ENCODE peak calls at places on chromosomes 5 and 9, in nine cellular contexts. H is sciatic nerve; S is activated CD4-positive, alpha-beta T cell treated with anti-CD3 and anti-CD28 coated beads, Interleukin-2, amount 50 U/mL, for 1 hour; W is stimulated activated naive B cell treated with anti-CD40 and anti-IgM and Interleukin-4, amounts not matched to agents 10 μg/mL and 1 μg/mL and 100 μg/mL, for 72 hours; M is left ventricle myocardium inferior; U is RCC 7860; D is NCI-H1048; Z is NCI-H2107; X is pancreas. P is an unnamed sample.
A peak's percentile ranks its signal among the peaks of the same experiment; 100 is the strongest.

GRCh38 chr9:105194234-105194633 is 50.2 kb upstream of the SLC44A1 start:
- DNase-seq in D (no peak), S (no peak), Z (no peak), M (no peak), U (no peak), H (no peak), X (no peak), W (no peak), P (no peak)

GRCh38 chr5:132662925-132663770 is 5.2 kb downstream of the IL13 start:
- DNase-seq in M (no peak), H (no peak), Z (peak; percentile 9), U (no peak), S (no peak), X (no peak), D (no peak), W (peak; percentile 73), P (peak; percentile 59)

GRCh38 chr5:87277279-87277835 is 9.7 kb downstream of the RASA1 start:
- DNase-seq in U (no peak), M (no peak), H (no peak), S (no peak), Z (no peak), W (no peak), D (no peak), X (no peak), P (no peak)

GRCh38 chr5:105460721-105461120 is 1898.1 kb upstream of the NUDT12 start:
- DNase-seq in W (no peak), M (no peak), D (no peak), X (no peak), S (no peak), H (no peak), U (no peak), Z (no peak), P (no peak)

GRCh38 chr9:111023090-111023489 is 15.2 kb downstream of the LPAR1 start:
- DNase-seq in D (no peak), M (no peak), Z (no peak), H (no peak), U (no peak), S (no peak), X (no peak), W (no peak), P (no peak)

GRCh38 chr9:136198605-136199083 is 6.3 kb downstream of the LHX3 start:
- DNase-seq in D (no peak), Z (no peak), W (no peak), U (no peak), S (no peak), X (no peak), M (no peak), H (no peak), P (no peak)

GRCh38 chr5:149651686-149652085 is 70.4 kb downstream of the ARHGEF37 start:
- DNase-seq in W (no peak), M (no peak), D (no peak), U (no peak), S (no peak), Z (no peak), X (no peak), H (no peak), P (no peak)

GRCh38 chr5:139394123-139394653 is 716 bp downstream of the PROB1 start:
- DNase-seq in X (peak; percentile 39), H (no peak), U (no peak), W (no peak), S (peak; percentile 43), D (no peak), Z (no peak), M (peak; percentile 62), P (peak; percentile 73)

GRCh38 chr5:98111686-98112085 is 661.8 kb upstream of the RGMB start:
- DNase-seq in S (no peak), X (no peak), D (no peak), U (no peak), Z (no peak), M (no peak), W (no peak), H (no peak), P (peak; percentile 14)

GRCh38 chr9:113578877-113579269 is 115.3 kb downstream of the RGS3 start:
- DNase-seq in H (no peak), X (no peak), Z (no peak), U (peak; percentile 99), M (peak; percentile 43), D (no peak), W (peak; percentile 80), S (peak; percentile 73), P (peak; percentile 92)

GRCh38 chr9:88777498-88778312 is 213.6 kb upstream of the S1PR3 start:
- DNase-seq in U (no peak), Z (no peak), X (no peak), M (peak; percentile 64), W (no peak), S (no peak), D (no peak), H (no peak), P (no peak)

GRCh38 chr9:134130503-134131375 is 5.1 kb upstream of the WDR5 start:
- DNase-seq in U (no peak), D (no peak), S (no peak), Z (peak; percentile 27), W (no peak), M (peak; percentile 73), H (peak; percentile 82), X (peak; percentile 87), P (peak; percentile 54)

GRCh38 chr9:133945314-133945975 is 46.7 kb downstream of the VAV2 start:
- DNase-seq in H (no peak), M (peak; percentile 6), W (peak; percentile 88), Z (no peak), S (no peak), U (no peak), X (no peak), D (no peak), P (no peak)

GRCh38 chr5:142977363-142978051 is 207.3 kb downstream of the ARHGAP26 start:
- DNase-seq in D (no peak), U (peak; percentile 92), S (peak; percentile 25), X (no peak), M (no peak), Z (no peak), H (no peak), W (no peak), P (peak; percentile 29)

GRCh38 chr5:65946198-65946745 is 19.9 kb downstream of the ERBIN start:
- DNase-seq in W (no peak), M (no peak), D (no peak), X (no peak), U (no peak), Z (no peak), H (no peak), S (no peak), P (peak; percentile 39)

GRCh38 chr9:72313507-72313906 is 51.5 kb downstream of the ZFAND5 start:
- DNase-seq in X (no peak), W (no peak), U (no peak), S (no peak), D (no peak), Z (no peak), M (no peak), H (no peak), P (no peak)

GRCh38 chr9:72947987-72948465 is 4.8 kb downstream of the ALDH1A1 start:
- DNase-seq in S (no peak), H (no peak), X (no peak), W (no peak), U (peak; percentile 76), M (no peak), Z (no peak), D (no peak), P (no peak)

GRCh38 chr5:58064799-58065198 is 395.1 kb downstream of the PLK2 start:
- DNase-seq in U (no peak), W (no peak), H (no peak), Z (no peak), S (no peak), M (no peak), D (peak; percentile 47), X (no peak), P (no peak)

P was measured in AG08396.